ENCODE peak calls at places on chromosomes 4 and X, in seven cellular contexts. H is K562, S is psoas muscle, R is omental fat pad, V is breast epithelium, E is heart right ventricle, O is fibroblast of lung. T is an unnamed sample.

GRCh38 chr4:168877407-168877778 is 132.7 kb downstream of the CBR4 start:
- DNase-seq in H (no peak), S (no peak), E (no peak), O (peak), V (no peak), R (no peak), T (no peak)

GRCh38 chrX:133674726-133675470 is 259.6 kb upstream of the GPC4 start:
- DNase-seq in O (no peak), H (no peak), V (no peak), R (no peak), E (no peak), S (no peak), T (no peak)

GRCh38 chr4:188986271-188986689 is 847.0 kb downstream of the TRIML1 start:
- DNase-seq in O (peak), E (no peak), R (no peak), V (no peak), S (no peak), H (no peak), T (no peak)

GRCh38 chr4:159105063-159105414 is 2.2 kb downstream of the RAPGEF2 start:
- DNase-seq in V (no peak), O (peak), S (no peak), R (no peak), E (no peak), H (no peak), T (no peak)

GRCh38 chr4:19266566-19266965 is 985.1 kb upstream of the SLIT2 start:
- DNase-seq in E (no peak), S (no peak), V (no peak), H (no peak), R (no peak), O (no peak), T (no peak)

GRCh38 chr4:86549163-86549788 is 44.8 kb upstream of the PTPN13 start:
- DNase-seq in O (no peak), E (no peak), R (no peak), H (no peak), S (no peak), V (no peak), T (no peak)

GRCh38 chr4:184649971-184650855 is 675 bp downstream of the PRIMPOL start:
- DNase-seq in V (no peak), E (no peak), O (peak), S (no peak), R (peak), H (peak), T (no peak)

GRCh38 chr4:157984285-157984911 is 188.4 kb downstream of the GASK1B start:
- DNase-seq in S (no peak), V (no peak), H (no peak), O (no peak), R (no peak), E (no peak), T (no peak)

GRCh38 chr4:141501931-141502330 is 134.5 kb upstream of the IL15 start:
- DNase-seq in H (no peak), S (no peak), E (no peak), R (no peak), O (peak), V (no peak), T (no peak)

GRCh38 chr4:24508541-24508940 is 75.8 kb downstream of the DHX15 start:
- DNase-seq in S (no peak), V (no peak), H (no peak), O (no peak), E (no peak), R (no peak), T (no peak)

DNA sequence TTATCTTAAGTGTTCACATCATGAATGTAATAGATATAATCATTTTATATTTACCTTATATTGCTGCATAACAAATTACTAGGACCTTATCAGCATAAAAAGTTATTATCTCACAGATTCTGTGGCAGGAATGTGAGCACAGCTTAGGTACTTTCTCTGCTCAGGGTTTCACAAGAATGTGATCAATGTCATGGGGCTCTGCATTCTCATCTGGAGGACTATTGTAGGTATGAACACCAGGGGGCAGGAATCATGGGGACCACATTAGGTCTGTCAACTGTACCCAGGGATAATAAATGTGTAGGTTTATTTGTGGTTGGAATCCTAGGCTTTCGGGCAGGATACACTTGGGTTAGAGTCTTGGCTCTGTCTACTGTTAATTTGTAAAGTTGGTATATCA is 519.2 kb downstream of the ARAP2 start:
- DNase-seq in E (no peak), H (no peak), S (no peak), R (no peak), O (no peak), V (no peak), T (no peak)
- TF ChIP-seq CTCF in E (no peak), H (no peak), S (no peak), R (no peak), O (no peak), V (no peak), T (no peak)

GRCh38 chr4:6270691-6271121 is 1.1 kb downstream of the WFS1 start:
- DNase-seq in O (peak), R (no peak), H (no peak), E (no peak), V (no peak), S (peak), T (no peak)
- TF ChIP-seq CTCF in O (no peak), R (no peak), H (no peak), E (no peak), V (no peak), S (no peak), T (no peak)

DNA sequence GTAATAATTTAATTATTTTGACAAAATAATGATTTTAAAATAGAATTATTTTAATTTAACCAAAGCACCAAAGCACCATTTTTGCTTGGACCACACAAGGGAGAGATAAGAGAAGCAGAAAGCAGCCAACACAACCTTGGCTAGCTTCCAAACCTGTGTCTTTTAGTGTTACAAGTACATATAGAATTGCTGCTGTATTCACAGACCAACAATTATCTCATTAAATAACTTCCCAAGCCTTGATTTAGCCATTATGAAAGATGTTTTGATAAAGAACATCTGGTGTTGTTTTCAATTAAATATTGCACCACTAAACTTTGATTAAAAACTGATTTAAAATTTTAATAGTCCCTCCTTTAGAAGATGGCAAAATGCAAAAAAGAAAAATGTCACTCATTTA is 14.0 kb upstream of the IGFBP7 start:
- DNase-seq in R (no peak), O (no peak), E (no peak), V (no peak), S (no peak), H (no peak), T (no peak)
- TF ChIP-seq CTCF in R (no peak), O (no peak), E (no peak), V (no peak), S (no peak), H (no peak), T (no peak)

DNA sequence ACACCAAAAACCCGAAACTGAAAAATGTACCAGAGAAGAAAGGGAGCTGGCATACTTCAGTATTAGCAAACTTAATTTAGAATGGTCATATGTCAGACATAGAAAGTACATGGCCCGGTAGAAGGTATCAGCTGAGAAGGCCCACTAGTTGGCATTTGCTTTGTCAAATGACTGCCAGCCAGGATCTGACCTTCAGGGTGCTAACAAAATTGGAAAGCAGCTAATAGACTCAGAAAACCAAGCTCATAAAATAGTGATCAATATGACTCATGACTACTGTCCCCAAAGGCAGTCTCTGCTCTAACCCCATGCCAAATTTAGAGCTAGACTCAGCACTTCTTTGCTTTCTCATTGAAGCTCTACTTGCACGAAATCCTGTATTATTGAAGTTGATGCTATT is 342.7 kb downstream of the PDGFC start:
- DNase-seq in H (no peak), V (no peak), S (no peak), O (no peak), E (no peak), R (no peak), T (no peak)
- TF ChIP-seq CTCF in H (no peak), V (no peak), S (no peak), O (no peak), E (no peak), R (no peak), T (no peak)

GRCh38 chr4:114694770-114695169 is 96.2 kb downstream of the UGT8 start:
- DNase-seq in V (no peak), O (peak), R (no peak), S (no peak), E (no peak), H (peak), T (no peak)
- TF ChIP-seq CTCF in V (peak), O (peak), R (no peak), S (peak), E (peak), H (peak), T (peak)

T was measured in D721Med.